ENCODE peak calls at places on chromosome 9, in five cellular contexts. One of them, this sample, is unnamed.
A peak's percentile ranks its signal among the peaks of the same experiment; 100 is the strongest.

GRCh38 chr9:131279927-131280530 is 3.7 kb upstream of the FAM78A start:
- DNase-seq in CD4-positive, alpha-beta memory T cell: no peak
- DNase-seq in aorta: no peak
- DNase-seq in uterus: no peak
- DNase-seq in neuronal stem cell: no peak
- DNase-seq in this sample: no peak

GRCh38 chr9:130372057-130372456 is 72.7 kb upstream of the ASS1 start:
- DNase-seq in CD4-positive, alpha-beta memory T cell: no peak
- DNase-seq in aorta: no peak
- DNase-seq in uterus: no peak
- DNase-seq in neuronal stem cell: no peak
- DNase-seq in this sample: no peak

GRCh38 chr9:31372796-31373587 is 1011.5 kb upstream of the ACO1 start:
- DNase-seq in CD4-positive, alpha-beta memory T cell: no peak
- DNase-seq in aorta: no peak
- DNase-seq in uterus: no peak
- DNase-seq in neuronal stem cell: no peak
- DNase-seq in this sample: no peak

GRCh38 chr9:746661-747434 is 94.6 kb upstream of the DMRT1 start:
- DNase-seq in CD4-positive, alpha-beta memory T cell: no peak
- DNase-seq in aorta: no peak
- DNase-seq in uterus: no peak
- DNase-seq in neuronal stem cell: no peak
- DNase-seq in this sample: no peak

GRCh38 chr9:28598396-28598795 is 1025.1 kb upstream of the C9orf72 start:
- DNase-seq in CD4-positive, alpha-beta memory T cell: no peak
- DNase-seq in aorta: no peak
- DNase-seq in uterus: no peak
- DNase-seq in neuronal stem cell: no peak
- DNase-seq in this sample: no peak

GRCh38 chr9:15722888-15723287 is 170.0 kb downstream of the CCDC171 start:
- DNase-seq in CD4-positive, alpha-beta memory T cell: no peak
- DNase-seq in aorta: no peak
- DNase-seq in uterus: no peak
- DNase-seq in neuronal stem cell: peak; percentile 61
- DNase-seq in this sample: no peak

GRCh38 chr9:21153688-21154608 is 12.3 kb upstream of the IFNW1 start:
- DNase-seq in CD4-positive, alpha-beta memory T cell: peak; percentile 25
- DNase-seq in aorta: peak; percentile 41
- DNase-seq in uterus: no peak
- DNase-seq in neuronal stem cell: peak; percentile 12
- DNase-seq in this sample: no peak

GRCh38 chr9:135615666-135616620 is 23.4 kb downstream of the GLT6D1 start:
- DNase-seq in CD4-positive, alpha-beta memory T cell: no peak
- DNase-seq in aorta: no peak
- DNase-seq in uterus: no peak
- DNase-seq in neuronal stem cell: no peak
- DNase-seq in this sample: no peak

GRCh38 chr9:132409828-132410528 is at the start of gene CFAP77:
- DNase-seq in CD4-positive, alpha-beta memory T cell: peak; percentile 45
- DNase-seq in aorta: peak; percentile 71
- DNase-seq in uterus: peak; percentile 26
- DNase-seq in neuronal stem cell: peak; percentile 73
- DNase-seq in this sample: peak; percentile 26

GRCh38 chr9:31733166-31733565 is 651.3 kb upstream of the ACO1 start:
- DNase-seq in CD4-positive, alpha-beta memory T cell: no peak
- DNase-seq in aorta: no peak
- DNase-seq in uterus: no peak
- DNase-seq in neuronal stem cell: no peak
- DNase-seq in this sample: no peak

GRCh38 chr9:6229604-6230003 is 14.0 kb downstream of the IL33 start:
- DNase-seq in CD4-positive, alpha-beta memory T cell: no peak
- DNase-seq in aorta: no peak
- DNase-seq in uterus: no peak
- DNase-seq in neuronal stem cell: no peak
- DNase-seq in this sample: no peak

GRCh38 chr9:93183663-93184438 is at the start of gene WNK2:
- DNase-seq in CD4-positive, alpha-beta memory T cell: peak; percentile 39
- DNase-seq in aorta: no peak
- DNase-seq in uterus: peak; percentile 52
- DNase-seq in neuronal stem cell: peak; percentile 50
- DNase-seq in this sample: peak; percentile 39

GRCh38 chr9:107378031-107378430 is 95.0 kb downstream of the RAD23B start:
- DNase-seq in CD4-positive, alpha-beta memory T cell: no peak
- DNase-seq in aorta: no peak
- DNase-seq in uterus: no peak
- DNase-seq in neuronal stem cell: no peak
- DNase-seq in this sample: no peak

GRCh38 chr9:7777776-7778175 is 21.8 kb downstream of the DMAC1 start:
- DNase-seq in CD4-positive, alpha-beta memory T cell: no peak
- DNase-seq in aorta: no peak
- DNase-seq in uterus: no peak
- DNase-seq in neuronal stem cell: no peak
- DNase-seq in this sample: no peak

GRCh38 chr9:133370680-133371079 is 5.2 kb downstream of the SURF4 start:
- DNase-seq in CD4-positive, alpha-beta memory T cell: peak; percentile 74
- DNase-seq in aorta: no peak
- DNase-seq in uterus: no peak
- DNase-seq in neuronal stem cell: no peak
- DNase-seq in this sample: peak; percentile 63

GRCh38 chr9:37914701-37915358 is 10.9 kb upstream of the SLC25A51 start:
- DNase-seq in CD4-positive, alpha-beta memory T cell: no peak
- DNase-seq in aorta: no peak
- DNase-seq in uterus: no peak
- DNase-seq in neuronal stem cell: no peak
- DNase-seq in this sample: no peak

GRCh38 chr9:37903581-37903830 is 421 bp downstream of the SLC25A51 start:
- DNase-seq in CD4-positive, alpha-beta memory T cell: no peak
- DNase-seq in aorta: peak; percentile 72
- DNase-seq in uterus: no peak
- DNase-seq in neuronal stem cell: peak; percentile 23
- DNase-seq in this sample: no peak

GRCh38 chr9:120904999-120905793 is 21.4 kb downstream of the TRAF1 start:
- DNase-seq in CD4-positive, alpha-beta memory T cell: no peak
- DNase-seq in aorta: no peak
- DNase-seq in uterus: no peak
- DNase-seq in neuronal stem cell: no peak
- DNase-seq in this sample: peak; percentile 40

GRCh38 chr9:19161257-19162025 is 34.1 kb upstream of the PLIN2 start:
- DNase-seq in CD4-positive, alpha-beta memory T cell: peak; percentile 69
- DNase-seq in aorta: no peak
- DNase-seq in uterus: peak; percentile 60
- DNase-seq in neuronal stem cell: no peak
- DNase-seq in this sample: peak; percentile 41

GRCh38 chr9:86279839-86280238 is 2.5 kb downstream of the ISCA1 start:
- DNase-seq in CD4-positive, alpha-beta memory T cell: no peak
- DNase-seq in aorta: no peak
- DNase-seq in uterus: no peak
- DNase-seq in neuronal stem cell: no peak
- DNase-seq in this sample: no peak

GRCh38 chr9:90773593-90773992 is 28.0 kb upstream of the SYK start:
- DNase-seq in CD4-positive, alpha-beta memory T cell: no peak
- DNase-seq in aorta: no peak
- DNase-seq in uterus: no peak
- DNase-seq in neuronal stem cell: no peak
- DNase-seq in this sample: no peak

GRCh38 chr9:27784999-27785713 is 211.9 kb upstream of the C9orf72 start:
- DNase-seq in CD4-positive, alpha-beta memory T cell: no peak
- DNase-seq in aorta: no peak
- DNase-seq in uterus: no peak
- DNase-seq in neuronal stem cell: no peak
- DNase-seq in this sample: no peak

GRCh38 chr9:35993976-35994720 is 36.2 kb upstream of the OR2S2 start:
- DNase-seq in CD4-positive, alpha-beta memory T cell: no peak
- DNase-seq in aorta: no peak
- DNase-seq in uterus: no peak
- DNase-seq in neuronal stem cell: no peak
- DNase-seq in this sample: no peak

GRCh38 chr9:136051568-136052432 is 43.3 kb downstream of the NACC2 start:
- DNase-seq in CD4-positive, alpha-beta memory T cell: peak; percentile 11
- DNase-seq in aorta: peak; percentile 84
- DNase-seq in uterus: no peak
- DNase-seq in neuronal stem cell: peak; percentile 53
- DNase-seq in this sample: no peak

GRCh38 chr9:68731857-68732256 is 26.8 kb downstream of the PIP5K1B start:
- DNase-seq in CD4-positive, alpha-beta memory T cell: no peak
- DNase-seq in aorta: no peak
- DNase-seq in uterus: no peak
- DNase-seq in neuronal stem cell: no peak
- DNase-seq in this sample: no peak

GRCh38 chr9:37172511-37172910 is 52.1 kb downstream of the ZCCHC7 start:
- DNase-seq in CD4-positive, alpha-beta memory T cell: no peak
- DNase-seq in aorta: no peak
- DNase-seq in uterus: no peak
- DNase-seq in neuronal stem cell: no peak
- DNase-seq in this sample: no peak

GRCh38 chr9:70168521-70168920 is 90.3 kb upstream of the SMC5 start:
- DNase-seq in CD4-positive, alpha-beta memory T cell: no peak
- DNase-seq in aorta: no peak
- DNase-seq in uterus: no peak
- DNase-seq in neuronal stem cell: no peak
- DNase-seq in this sample: no peak

DNA sequence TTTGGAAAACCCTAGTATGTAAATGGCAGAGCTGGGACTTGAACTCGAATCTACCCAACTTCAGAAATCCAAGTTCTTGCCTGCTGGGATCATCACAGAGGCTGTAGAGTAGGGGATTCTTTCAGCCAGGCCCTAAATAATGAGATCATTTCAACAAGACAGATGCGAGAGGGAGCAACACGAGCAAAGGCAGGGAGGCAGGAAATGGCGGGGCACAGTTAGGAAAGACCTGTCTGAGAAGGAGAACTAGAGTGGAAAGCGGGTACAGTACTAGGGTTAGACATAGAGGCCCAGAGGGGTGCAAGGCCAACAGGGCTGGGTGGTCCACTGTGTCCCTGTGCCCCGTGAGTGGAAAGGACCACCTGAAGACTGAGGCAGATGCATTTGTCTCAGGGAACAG is 46.1 kb downstream of the MVB12B start:
- DNase-seq in CD4-positive, alpha-beta memory T cell: no peak
- DNase-seq in aorta: no peak
- DNase-seq in uterus: no peak
- DNase-seq in neuronal stem cell: no peak
- DNase-seq in this sample: no peak
- H3K4me1 ChIP-seq in CD4-positive, alpha-beta memory T cell: no peaks in the 10 kb centered on the region
- H3K4me1 ChIP-seq in aorta: no peaks in the 10 kb centered on the region
- H3K4me1 ChIP-seq in uterus: no peaks in the 10 kb centered on the region
- H3K4me1 ChIP-seq in neuronal stem cell: peaks cover 26% of the 10 kb centered on the region
- H3K4me1 ChIP-seq in this sample: peaks cover 5% of the 10 kb centered on the region

DNA sequence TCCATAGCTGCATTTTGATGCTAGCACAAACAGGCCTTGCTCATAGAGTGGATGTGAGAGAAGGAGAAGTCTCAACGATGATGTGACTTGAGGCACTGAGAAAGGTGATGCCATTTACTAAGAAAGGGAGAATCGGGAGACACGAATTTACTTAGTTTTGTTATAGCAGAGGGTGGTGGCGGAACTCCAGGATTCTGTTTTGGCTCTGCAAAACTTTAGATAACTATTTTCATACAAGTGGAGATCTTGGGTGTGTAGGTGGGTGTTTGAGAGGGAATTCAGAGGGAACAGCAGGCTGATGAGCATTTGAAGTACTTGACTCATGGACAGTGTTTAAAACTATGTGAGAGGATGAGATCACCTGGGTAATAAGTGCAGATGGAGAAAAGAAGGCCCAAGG is 43.2 kb downstream of the CACNA1B start:
- DNase-seq in CD4-positive, alpha-beta memory T cell: no peak
- DNase-seq in aorta: no peak
- DNase-seq in uterus: no peak
- DNase-seq in neuronal stem cell: no peak
- DNase-seq in this sample: no peak
- H3K9me3 ChIP-seq in CD4-positive, alpha-beta memory T cell: no peaks in the 10 kb centered on the region
- H3K9me3 ChIP-seq in aorta: no peaks in the 10 kb centered on the region
- H3K9me3 ChIP-seq in uterus: no peaks in the 10 kb centered on the region
- H3K9me3 ChIP-seq in neuronal stem cell: peaks cover 9% of the 10 kb centered on the region
- H3K9me3 ChIP-seq in this sample: no peaks in the 10 kb centered on the region

GRCh38 chr9:4620881-4621555 is 41.1 kb upstream of the PLPP6 start:
- DNase-seq in CD4-positive, alpha-beta memory T cell: no peak
- DNase-seq in aorta: no peak
- DNase-seq in uterus: no peak
- DNase-seq in neuronal stem cell: no peak
- DNase-seq in this sample: no peak
- H3K4me1 ChIP-seq in CD4-positive, alpha-beta memory T cell: peaks cover 16% of the 10 kb centered on the region
- H3K4me1 ChIP-seq in aorta: no peaks in the 10 kb centered on the region
- H3K4me1 ChIP-seq in uterus: no peaks in the 10 kb centered on the region
- H3K4me1 ChIP-seq in neuronal stem cell: peaks cover 8% of the 10 kb centered on the region
- H3K4me1 ChIP-seq in this sample: peaks cover 13% of the 10 kb centered on the region

GRCh38 chr9:124472770-124473169 is 22.5 kb downstream of the ADGRD2 start:
- DNase-seq in CD4-positive, alpha-beta memory T cell: no peak
- DNase-seq in aorta: no peak
- DNase-seq in uterus: no peak
- DNase-seq in neuronal stem cell: no peak
- DNase-seq in this sample: no peak

GRCh38 chr9:124470726-124471125 is 20.5 kb downstream of the ADGRD2 start:
- DNase-seq in CD4-positive, alpha-beta memory T cell: no peak
- DNase-seq in aorta: no peak
- DNase-seq in uterus: no peak
- DNase-seq in neuronal stem cell: no peak
- DNase-seq in this sample: no peak

GRCh38 chr9:124473310-124473709 is 23.1 kb downstream of the ADGRD2 start:
- DNase-seq in CD4-positive, alpha-beta memory T cell: no peak
- DNase-seq in aorta: no peak
- DNase-seq in uterus: no peak
- DNase-seq in neuronal stem cell: no peak
- DNase-seq in this sample: no peak

GRCh38 chr9:124470306-124470705 is 20.1 kb downstream of the ADGRD2 start:
- DNase-seq in CD4-positive, alpha-beta memory T cell: no peak
- DNase-seq in aorta: no peak
- DNase-seq in uterus: no peak
- DNase-seq in neuronal stem cell: no peak
- DNase-seq in this sample: peak; percentile 26

DNA sequence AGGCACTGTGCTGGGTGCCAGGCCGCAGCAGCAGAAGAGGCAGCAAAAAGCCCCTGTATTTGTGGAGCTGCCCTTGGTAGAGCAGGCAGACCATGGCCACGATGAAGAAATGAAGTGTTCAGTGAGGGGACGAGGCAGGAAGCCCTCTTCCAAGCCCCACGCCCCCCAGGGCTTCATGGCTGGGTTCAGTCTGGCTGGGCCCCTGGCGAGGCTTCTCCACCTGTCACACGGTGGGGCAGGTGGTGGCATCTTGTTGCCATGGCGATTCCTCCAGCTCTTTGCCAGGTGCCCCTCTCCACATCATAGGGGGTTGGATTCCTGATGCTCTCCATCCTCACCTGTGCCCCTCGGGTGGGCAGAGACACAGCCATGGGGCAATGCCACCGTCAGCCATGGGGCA is 21.5 kb downstream of the ADGRD2 start:
- DNase-seq in CD4-positive, alpha-beta memory T cell: no peak
- DNase-seq in aorta: no peak
- DNase-seq in uterus: no peak
- DNase-seq in neuronal stem cell: no peak
- DNase-seq in this sample: no peak
- H3K9me3 ChIP-seq in CD4-positive, alpha-beta memory T cell: no peaks in the 10 kb centered on the region
- H3K9me3 ChIP-seq in aorta: no peaks in the 10 kb centered on the region
- H3K9me3 ChIP-seq in uterus: no peaks in the 10 kb centered on the region
- H3K9me3 ChIP-seq in neuronal stem cell: no peaks in the 10 kb centered on the region
- H3K9me3 ChIP-seq in this sample: no peaks in the 10 kb centered on the region

This sample was measured in CD8-positive, alpha-beta memory T cell.